ENCODE peak calls at places on chromosomes 2 and 18, in five cellular contexts. One of them, this sample, is unnamed.

GRCh38 chr18:23200751-23201150 is 65.5 kb downstream of the CABLES1 start:
- DNase-seq in pancreas: no peak
- DNase-seq in NCI-H345: peak; percentile 36
- DNase-seq in nucleus accumbens: no peak
- DNase-seq in endothelial cell of umbilical vein: no peak
- DNase-seq in this sample: no peak

GRCh38 chr18:61531182-61531581 is 198.0 kb downstream of the CDH20 start:
- DNase-seq in NCI-H345: peak; percentile 14
- DNase-seq in endothelial cell of umbilical vein: no peak
- DNase-seq in nucleus accumbens: peak; percentile 81
- DNase-seq in pancreas: no peak
- DNase-seq in this sample: no peak

GRCh38 chr2:109173311-109174171 is 44.5 kb downstream of the SH3RF3 start:
- DNase-seq in pancreas: no peak
- DNase-seq in NCI-H345: peak; percentile 80
- DNase-seq in nucleus accumbens: peak; percentile 28
- DNase-seq in endothelial cell of umbilical vein: peak; percentile 82
- DNase-seq in this sample: peak; percentile 79

GRCh38 chr18:59927246-59927825 is 27.5 kb downstream of the PMAIP1 start:
- DNase-seq in NCI-H345: no peak
- DNase-seq in nucleus accumbens: no peak
- DNase-seq in pancreas: no peak
- DNase-seq in endothelial cell of umbilical vein: peak; percentile 49
- DNase-seq in this sample: peak; percentile 65

GRCh38 chr18:58756148-58756547 is 84.9 kb downstream of the MALT1 start:
- DNase-seq in endothelial cell of umbilical vein: no peak
- DNase-seq in NCI-H345: no peak
- DNase-seq in pancreas: no peak
- DNase-seq in nucleus accumbens: no peak
- DNase-seq in this sample: no peak

GRCh38 chr2:184524551-184525382 is 73.6 kb upstream of the ZNF804A start:
- DNase-seq in pancreas: peak; percentile 21
- DNase-seq in NCI-H345: no peak
- DNase-seq in nucleus accumbens: no peak
- DNase-seq in endothelial cell of umbilical vein: no peak
- DNase-seq in this sample: no peak

GRCh38 chr2:124316875-124317605 is 292.0 kb downstream of the CNTNAP5 start:
- DNase-seq in nucleus accumbens: no peak
- DNase-seq in pancreas: no peak
- DNase-seq in NCI-H345: no peak
- DNase-seq in endothelial cell of umbilical vein: no peak
- DNase-seq in this sample: no peak

GRCh38 chr18:66534110-66534509 is 69.8 kb downstream of the CDH19 start:
- DNase-seq in NCI-H345: peak; percentile 26
- DNase-seq in pancreas: no peak
- DNase-seq in endothelial cell of umbilical vein: no peak
- DNase-seq in nucleus accumbens: no peak
- DNase-seq in this sample: no peak

GRCh38 chr2:171985076-171985475 is 14.7 kb upstream of the METAP1D start:
- DNase-seq in NCI-H345: no peak
- DNase-seq in nucleus accumbens: no peak
- DNase-seq in endothelial cell of umbilical vein: no peak
- DNase-seq in pancreas: no peak
- DNase-seq in this sample: no peak

GRCh38 chr18:35005963-35006577 is 35.1 kb upstream of the MAPRE2 start:
- DNase-seq in NCI-H345: peak; percentile 48
- DNase-seq in nucleus accumbens: no peak
- DNase-seq in pancreas: no peak
- DNase-seq in endothelial cell of umbilical vein: peak; percentile 83
- DNase-seq in this sample: peak; percentile 87

GRCh38 chr2:200968162-200968561 is 4.7 kb upstream of the ORC2 start:
- DNase-seq in endothelial cell of umbilical vein: no peak
- DNase-seq in NCI-H345: no peak
- DNase-seq in nucleus accumbens: no peak
- DNase-seq in pancreas: no peak
- DNase-seq in this sample: no peak

GRCh38 chr2:134259571-134259970 is 5.7 kb downstream of the MGAT5 start:
- DNase-seq in NCI-H345: no peak
- DNase-seq in pancreas: no peak
- DNase-seq in endothelial cell of umbilical vein: peak; percentile 40
- DNase-seq in nucleus accumbens: no peak
- DNase-seq in this sample: no peak

GRCh38 chr2:25086070-25086560 is 44.2 kb downstream of the EFR3B start:
- DNase-seq in endothelial cell of umbilical vein: no peak
- DNase-seq in NCI-H345: peak; percentile 94
- DNase-seq in pancreas: no peak
- DNase-seq in nucleus accumbens: no peak
- DNase-seq in this sample: no peak

GRCh38 chr2:29075894-29076700 is 1.8 kb upstream of the PCARE start:
- DNase-seq in NCI-H345: no peak
- DNase-seq in endothelial cell of umbilical vein: no peak
- DNase-seq in nucleus accumbens: peak; percentile 85
- DNase-seq in pancreas: no peak
- DNase-seq in this sample: no peak

GRCh38 chr18:48929951-48930713 is 20.6 kb downstream of the SMAD7 start:
- DNase-seq in pancreas: peak; percentile 73
- DNase-seq in NCI-H345: no peak
- DNase-seq in nucleus accumbens: no peak
- DNase-seq in endothelial cell of umbilical vein: peak; percentile 55
- DNase-seq in this sample: peak; percentile 28

GRCh38 chr18:52343138-52343537 is 3.1 kb downstream of the DCC start:
- DNase-seq in NCI-H345: no peak
- DNase-seq in endothelial cell of umbilical vein: no peak
- DNase-seq in pancreas: no peak
- DNase-seq in nucleus accumbens: peak; percentile 2
- DNase-seq in this sample: no peak

GRCh38 chr2:38199129-38199528 is 123.2 kb upstream of the CYP1B1 start:
- DNase-seq in pancreas: no peak
- DNase-seq in endothelial cell of umbilical vein: no peak
- DNase-seq in NCI-H345: no peak
- DNase-seq in nucleus accumbens: no peak
- DNase-seq in this sample: no peak

GRCh38 chr2:151243468-151243867 is 18.2 kb downstream of the RBM43 start:
- DNase-seq in pancreas: no peak
- DNase-seq in endothelial cell of umbilical vein: no peak
- DNase-seq in NCI-H345: no peak
- DNase-seq in nucleus accumbens: no peak
- DNase-seq in this sample: no peak

GRCh38 chr2:158994920-158995676 is 26.7 kb downstream of the TANC1 start:
- DNase-seq in NCI-H345: peak; percentile 47
- DNase-seq in pancreas: no peak
- DNase-seq in endothelial cell of umbilical vein: no peak
- DNase-seq in nucleus accumbens: no peak
- DNase-seq in this sample: no peak

GRCh38 chr2:215143458-215143857 is 5.0 kb upstream of the ABCA12 start:
- DNase-seq in NCI-H345: no peak
- DNase-seq in nucleus accumbens: no peak
- DNase-seq in pancreas: no peak
- DNase-seq in endothelial cell of umbilical vein: no peak
- DNase-seq in this sample: no peak

GRCh38 chr2:190181066-190181681 is 118.6 kb upstream of the MSTN start:
- DNase-seq in nucleus accumbens: no peak
- DNase-seq in endothelial cell of umbilical vein: no peak
- DNase-seq in NCI-H345: peak; percentile 36
- DNase-seq in pancreas: no peak
- DNase-seq in this sample: no peak

GRCh38 chr2:181004647-181005325 is 24.4 kb downstream of the UBE2E3 start:
- DNase-seq in pancreas: no peak
- DNase-seq in NCI-H345: no peak
- DNase-seq in nucleus accumbens: no peak
- DNase-seq in endothelial cell of umbilical vein: no peak
- DNase-seq in this sample: no peak

GRCh38 chr2:120675460-120676130 is 60.1 kb upstream of the GLI2 start:
- DNase-seq in nucleus accumbens: peak; percentile 51
- DNase-seq in endothelial cell of umbilical vein: peak; percentile 43
- DNase-seq in NCI-H345: no peak
- DNase-seq in pancreas: peak; percentile 82
- DNase-seq in this sample: peak; percentile 79

GRCh38 chr18:49858309-49859005 is 45.1 kb upstream of the ACAA2 start:
- DNase-seq in NCI-H345: peak; percentile 63
- DNase-seq in pancreas: peak; percentile 83
- DNase-seq in endothelial cell of umbilical vein: peak; percentile 77
- DNase-seq in nucleus accumbens: peak; percentile 74
- DNase-seq in this sample: peak; percentile 88

GRCh38 chr2:127326289-127326945 is 32.5 kb upstream of the ERCC3 start:
- DNase-seq in nucleus accumbens: no peak
- DNase-seq in NCI-H345: no peak
- DNase-seq in pancreas: no peak
- DNase-seq in endothelial cell of umbilical vein: no peak
- DNase-seq in this sample: no peak

GRCh38 chr2:121699421-121700328 is 37.0 kb downstream of the NIFK start:
- DNase-seq in pancreas: peak; percentile 62
- DNase-seq in endothelial cell of umbilical vein: peak; percentile 55
- DNase-seq in nucleus accumbens: no peak
- DNase-seq in NCI-H345: no peak
- DNase-seq in this sample: peak; percentile 78

GRCh38 chr2:54429811-54430600 is 26.1 kb upstream of the SPTBN1 start:
- DNase-seq in nucleus accumbens: no peak
- DNase-seq in NCI-H345: no peak
- DNase-seq in endothelial cell of umbilical vein: peak; percentile 70
- DNase-seq in pancreas: no peak
- DNase-seq in this sample: peak; percentile 58

GRCh38 chr2:216859944-216860343 is at the start of gene TNP1:
- DNase-seq in NCI-H345: no peak
- DNase-seq in endothelial cell of umbilical vein: no peak
- DNase-seq in nucleus accumbens: no peak
- DNase-seq in pancreas: no peak
- DNase-seq in this sample: no peak

GRCh38 chr2:75574106-75574505 is 13.4 kb upstream of the EVA1A start:
- DNase-seq in nucleus accumbens: no peak
- DNase-seq in NCI-H345: no peak
- DNase-seq in endothelial cell of umbilical vein: no peak
- DNase-seq in pancreas: no peak
- DNase-seq in this sample: no peak

GRCh38 chr2:11649093-11649492 is 20.9 kb downstream of the NTSR2 start:
- DNase-seq in pancreas: no peak
- DNase-seq in nucleus accumbens: no peak
- DNase-seq in NCI-H345: no peak
- DNase-seq in endothelial cell of umbilical vein: no peak
- DNase-seq in this sample: no peak

GRCh38 chr2:5691659-5692529 is at the start of gene SOX11:
- DNase-seq in NCI-H345: peak; percentile 98
- DNase-seq in nucleus accumbens: peak; percentile 92
- DNase-seq in pancreas: no peak
- DNase-seq in endothelial cell of umbilical vein: no peak
- DNase-seq in this sample: no peak

GRCh38 chr2:138086556-138086955 is 122.3 kb downstream of the HNMT start:
- DNase-seq in endothelial cell of umbilical vein: no peak
- DNase-seq in NCI-H345: no peak
- DNase-seq in pancreas: no peak
- DNase-seq in nucleus accumbens: no peak
- DNase-seq in this sample: no peak

GRCh38 chr18:415627-416612 is 84.6 kb downstream of the COLEC12 start:
- DNase-seq in nucleus accumbens: no peak
- DNase-seq in NCI-H345: no peak
- DNase-seq in endothelial cell of umbilical vein: no peak
- DNase-seq in pancreas: no peak
- DNase-seq in this sample: no peak

GRCh38 chr2:165401285-165401852 is 68.1 kb upstream of the CSRNP3 start:
- DNase-seq in endothelial cell of umbilical vein: peak; percentile 77
- DNase-seq in NCI-H345: peak; percentile 77
- DNase-seq in pancreas: no peak
- DNase-seq in nucleus accumbens: peak; percentile 12
- DNase-seq in this sample: peak; percentile 86

GRCh38 chr2:195646424-195646823 is 10.6 kb upstream of the SLC39A10 start:
- DNase-seq in NCI-H345: no peak
- DNase-seq in nucleus accumbens: no peak
- DNase-seq in pancreas: no peak
- DNase-seq in endothelial cell of umbilical vein: no peak
- DNase-seq in this sample: no peak

GRCh38 chr2:225422145-225422544 is 22.6 kb downstream of the NYAP2 start:
- DNase-seq in pancreas: no peak
- DNase-seq in nucleus accumbens: no peak
- DNase-seq in endothelial cell of umbilical vein: no peak
- DNase-seq in NCI-H345: no peak
- DNase-seq in this sample: no peak

This sample was measured in dermis blood vessel endothelial cell.